ENCODE peak calls at places on chromosome 3, in five cellular contexts. F is upper lobe of left lung, O is Peyer's patch, U is gastrocnemius medialis, A is endodermal cell. G is an unnamed sample.

GRCh38 chr3:134027631-134028030 is 2.1 kb downstream of the SLCO2A1 start:
- DNase-seq in F (no peak), O (no peak), U (no peak), A (no peak), G (no peak)

GRCh38 chr3:172673210-172673679 is 37.6 kb downstream of the NCEH1 start:
- DNase-seq in F (no peak), O (peak; percentile 24), U (peak; percentile 62), A (peak; percentile 89), G (peak; percentile 32)

GRCh38 chr3:148082881-148083280 is 614.8 kb upstream of the AGTR1 start:
- DNase-seq in F (no peak), O (no peak), U (no peak), A (no peak), G (no peak)

GRCh38 chr3:67819447-67819846 is 165.0 kb upstream of the SUCLG2 start:
- DNase-seq in F (no peak), O (no peak), U (no peak), A (peak; percentile 58), G (no peak)

GRCh38 chr3:81753416-81754014 is 7.9 kb downstream of the GBE1 start:
- DNase-seq in F (no peak), O (no peak), U (no peak), A (no peak), G (no peak)

GRCh38 chr3:51799879-51800757 is 21.1 kb upstream of the IQCF6 start:
- DNase-seq in F (no peak), O (no peak), U (no peak), A (peak; percentile 66), G (no peak)

GRCh38 chr3:122356402-122356801 is 26.6 kb downstream of the MIX23 start:
- DNase-seq in F (peak; percentile 22), O (no peak), U (no peak), A (peak; percentile 83), G (peak; percentile 4)

GRCh38 chr3:178709047-178709446 is 172.8 kb downstream of the KCNMB2 start:
- DNase-seq in F (no peak), O (no peak), U (no peak), A (no peak), G (no peak)

GRCh38 chr3:16177962-16178627 is 3.6 kb downstream of the GALNT15 start:
- DNase-seq in F (peak; percentile 96), O (peak; percentile 36), U (peak; percentile 77), A (peak; percentile 96), G (peak; percentile 41)

GRCh38 chr3:173932624-173933023 is 535.1 kb downstream of the NLGN1 start:
- DNase-seq in F (no peak), O (no peak), U (no peak), A (peak; percentile 69), G (no peak)

GRCh38 chr3:178334239-178334638 is 202.0 kb upstream of the KCNMB2 start:
- DNase-seq in F (no peak), O (no peak), U (no peak), A (no peak), G (no peak)

GRCh38 chr3:45972534-45973402 is 22.9 kb downstream of the FYCO1 start:
- DNase-seq in F (no peak), O (no peak), U (peak; percentile 63), A (no peak), G (no peak)

GRCh38 chr3:133572158-133573053 is 1.1 kb upstream of the CDV3 start:
- DNase-seq in F (no peak), O (no peak), U (no peak), A (no peak), G (no peak)

GRCh38 chr3:197249542-197249941 is 48.9 kb downstream of the DLG1 start:
- DNase-seq in F (no peak), O (no peak), U (no peak), A (no peak), G (no peak)

GRCh38 chr3:73484656-73485248 is 140.0 kb downstream of the PDZRN3 start:
- DNase-seq in F (no peak), O (no peak), U (no peak), A (peak; percentile 72), G (no peak)

GRCh38 chr3:117540583-117540982 is 831.0 kb downstream of the TUSC7 start:
- DNase-seq in F (no peak), O (no peak), U (no peak), A (no peak), G (no peak)

GRCh38 chr3:44648564-44649229 is at the start of gene ZNF35:
- DNase-seq in F (peak; percentile 71), O (peak; percentile 65), U (peak; percentile 57), A (peak; percentile 94), G (no peak)

GRCh38 chr3:28077566-28077965 is 163.9 kb upstream of the CMC1 start:
- DNase-seq in F (no peak), O (no peak), U (peak; percentile 14), A (peak; percentile 61), G (no peak)

GRCh38 chr3:186109897-186110803 is 1.3 kb upstream of the ETV5 start:
- DNase-seq in F (peak; percentile 48), O (no peak), U (no peak), A (peak; percentile 80), G (no peak)

GRCh38 chr3:180048840-180049239 is 12.1 kb upstream of the PEX5L start:
- DNase-seq in F (no peak), O (no peak), U (no peak), A (no peak), G (no peak)

GRCh38 chr3:140022061-140022781 is 87.2 kb downstream of the CLSTN2 start:
- DNase-seq in F (no peak), O (no peak), U (peak; percentile 14), A (no peak), G (no peak)

GRCh38 chr3:52838561-52839267 is 3.9 kb upstream of the MUSTN1 start:
- DNase-seq in F (no peak), O (peak; percentile 16), U (no peak), A (no peak), G (no peak)

GRCh38 chr3:46829699-46830208 is 33.5 kb downstream of the MYL3 start:
- DNase-seq in F (no peak), O (no peak), U (no peak), A (peak; percentile 83), G (no peak)

GRCh38 chr3:23159929-23160328 is 43.2 kb upstream of the UBE2E2 start:
- DNase-seq in F (no peak), O (no peak), U (no peak), A (no peak), G (no peak)

GRCh38 chr3:129612350-129613204 is 6.1 kb upstream of the PLXND1 start:
- DNase-seq in F (no peak), O (no peak), U (no peak), A (no peak), G (no peak)

GRCh38 chr3:33146791-33147445 is 33.1 kb downstream of the CRTAP start:
- DNase-seq in F (no peak), O (no peak), U (no peak), A (no peak), G (no peak)

GRCh38 chr3:195596648-195597628 is 13.2 kb upstream of the APOD start:
- DNase-seq in F (no peak), O (no peak), U (no peak), A (no peak), G (no peak)
- H3K9me3 ChIP-seq in F (no peaks in the 10 kb centered on the region), O (no peaks in the 10 kb centered on the region), U (no peaks in the 10 kb centered on the region), A (peaks cover 18% of the 10 kb centered on the region), G (no peaks in the 10 kb centered on the region)

DNA sequence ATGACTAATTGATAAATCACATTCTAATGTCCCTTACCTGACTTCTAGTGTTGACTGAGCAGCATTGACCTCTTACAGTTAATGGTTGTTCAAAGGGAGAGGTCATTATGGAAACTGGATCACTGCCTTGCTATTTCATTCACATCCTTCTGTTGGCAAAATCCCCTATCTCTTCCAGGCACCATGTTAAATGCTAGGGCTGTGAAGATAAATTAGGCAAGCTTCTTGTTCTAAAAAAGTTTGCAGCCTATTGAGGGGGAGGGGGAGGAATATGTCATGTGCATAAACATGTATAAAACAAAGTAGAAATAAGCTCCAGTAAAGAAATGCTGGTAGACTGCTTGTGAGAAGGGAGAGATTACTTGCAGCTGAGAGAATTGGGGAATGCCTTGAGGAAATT is 84.8 kb upstream of the MLF1 start:
- DNase-seq in F (no peak), O (no peak), U (no peak), A (no peak), G (no peak)
- H3K27ac ChIP-seq in F (no peak overlapping the region), O (no peak overlapping the region), U (no peak overlapping the region), A (no peak overlapping the region), G (no peak overlapping the region)

DNA sequence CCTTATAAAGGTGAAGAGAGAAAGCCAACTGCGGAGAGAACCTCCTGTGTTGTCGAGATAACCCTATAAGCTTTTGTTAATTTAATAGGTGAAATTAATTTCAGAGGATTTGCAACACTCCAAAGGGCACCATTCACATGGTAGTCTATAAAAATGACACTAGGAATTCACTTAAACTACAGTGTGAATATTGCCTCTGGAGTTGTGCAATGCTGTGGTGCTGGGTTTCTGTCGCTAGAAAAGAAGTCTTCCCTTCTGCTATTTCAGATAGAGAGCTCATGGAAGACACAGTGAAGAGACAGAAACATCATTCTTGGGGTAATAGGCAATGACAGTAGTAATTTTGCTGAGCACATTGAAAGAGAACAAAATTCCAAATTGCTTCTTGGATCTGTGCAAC is 28.8 kb upstream of the PROK2 start:
- DNase-seq in F (no peak), O (no peak), U (no peak), A (no peak), G (no peak)
- H3K27me3 ChIP-seq in F (no peaks in the 10 kb centered on the region), O (no peaks in the 10 kb centered on the region), U (no peaks in the 10 kb centered on the region), A (no peaks in the 10 kb centered on the region), G (no peaks in the 10 kb centered on the region)

GRCh38 chr3:58693929-58694850 is 27.6 kb upstream of the FAM3D start:
- DNase-seq in F (no peak), O (no peak), U (no peak), A (no peak), G (no peak)
- H3K9me3 ChIP-seq in F (peaks cover 7% of the 10 kb centered on the region), O (no peaks in the 10 kb centered on the region), U (no peaks in the 10 kb centered on the region), A (peaks cover 51% of the 10 kb centered on the region), G (peaks cover 6% of the 10 kb centered on the region)

DNA sequence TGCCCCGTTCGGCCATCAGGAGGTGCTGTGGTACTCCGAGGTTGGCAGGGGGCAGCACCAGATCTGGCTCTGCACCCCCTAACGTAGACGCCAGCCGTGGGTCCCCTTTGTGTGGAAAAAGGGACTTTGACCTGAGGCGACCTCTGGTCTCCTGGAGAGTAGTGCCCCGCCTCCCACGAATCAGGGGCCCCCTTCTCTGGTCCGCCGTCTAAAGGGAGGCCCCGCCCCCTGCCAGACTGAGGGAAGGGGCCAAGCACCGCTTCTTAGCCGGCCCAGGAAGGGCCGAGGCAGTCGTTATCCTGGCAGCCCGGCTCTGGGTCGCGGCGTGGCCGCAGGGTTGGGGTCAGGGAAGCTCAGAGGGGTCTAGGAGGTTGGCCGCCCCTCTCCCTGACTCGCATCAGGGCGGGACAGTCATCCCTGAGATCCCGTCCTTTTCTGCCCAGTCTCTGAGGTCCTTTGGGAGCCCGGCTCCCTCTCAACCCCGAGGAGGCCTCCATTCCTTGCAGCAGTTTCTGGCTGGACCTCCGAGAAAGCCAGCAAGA is 630 bp downstream of the HYAL2 start:
- DNase-seq in F (peak; percentile 88), O (no peak), U (no peak), A (no peak), G (no peak)
- H3K27ac ChIP-seq in F (peak overlapping the region; percentile 95), O (peak overlapping the region; percentile 91), U (peak overlapping the region; percentile 94), A (peak overlapping the region; percentile 100), G (peak overlapping the region; percentile 75)

GRCh38 chr3:13825317-13825590 is 54.6 kb downstream of the WNT7A start:
- DNase-seq in F (no peak), O (no peak), U (no peak), A (no peak), G (no peak)

GRCh38 chr3:13823186-13823585 is 56.7 kb downstream of the WNT7A start:
- DNase-seq in F (no peak), O (no peak), U (no peak), A (no peak), G (no peak)

GRCh38 chr3:13822042-13822441 is 57.8 kb downstream of the WNT7A start:
- DNase-seq in F (no peak), O (no peak), U (no peak), A (no peak), G (no peak)

GRCh38 chr3:13824521-13825316 is 55.2 kb downstream of the WNT7A start:
- DNase-seq in F (no peak), O (no peak), U (no peak), A (no peak), G (no peak)

GRCh38 chr3:13823692-13824091 is 56.2 kb downstream of the WNT7A start:
- DNase-seq in F (no peak), O (no peak), U (no peak), A (no peak), G (no peak)
- H3K27me3 ChIP-seq in F (no peaks in the 10 kb centered on the region), O (no peaks in the 10 kb centered on the region), U (no peaks in the 10 kb centered on the region), A (no peaks in the 10 kb centered on the region), G (no peaks in the 10 kb centered on the region)

G was measured in CD4-positive, alpha-beta T cell.